ENCODE peak calls at places on chromosomes 13 and 19, in four cellular contexts. Z, G, W and N are unnamed samples.

GRCh38 chr19:32351807-32352630 is 6.6 kb downstream of the ZNF507 start:
- DNase-seq in Z (no peak), W (no peak), G (no peak), N (no peak)

GRCh38 chr19:3528539-3529211 is 10.3 kb upstream of the TEKTIP1 start:
- DNase-seq in Z (no peak), G (no peak), W (no peak), N (no peak)

GRCh38 chr19:11345122-11345752 is 831 bp downstream of the TMEM205 start:
- DNase-seq in Z (no peak), W (no peak), G (no peak), N (peak; percentile 80)

GRCh38 chr19:13012690-13013608 is 17.7 kb downstream of the NFIX start:
- DNase-seq in W (no peak), Z (peak; percentile 80), G (no peak), N (no peak)

GRCh38 chr13:97125810-97126738 is 96.1 kb upstream of the MBNL2 start:
- DNase-seq in G (no peak), Z (no peak), W (no peak), N (no peak)

GRCh38 chr13:32581177-32581786 is 5.0 kb upstream of the PDS5B start:
- DNase-seq in W (no peak), G (peak; percentile 10), Z (no peak), N (no peak)

GRCh38 chr19:58385313-58386165 is 1.5 kb upstream of the RPS5 start:
- DNase-seq in Z (no peak), G (no peak), W (no peak), N (no peak)

GRCh38 chr13:94058821-94059360 is 420.6 kb downstream of the DCT start:
- DNase-seq in Z (no peak), W (no peak), G (no peak), N (no peak)

GRCh38 chr19:51002101-51002532 is 713 bp upstream of the KLK8 start:
- DNase-seq in W (no peak), Z (no peak), G (no peak), N (no peak)

GRCh38 chr13:50699874-50700663 is 143.4 kb downstream of the DLEU7 start:
- DNase-seq in W (no peak), G (no peak), Z (no peak), N (no peak)

GRCh38 chr13:45683701-45684100 is 18.4 kb upstream of the CBY2 start:
- DNase-seq in G (no peak), Z (peak; percentile 9), W (no peak), N (no peak)

GRCh38 chr19:42919757-42920079 is 2.0 kb upstream of the PSG6 start:
- DNase-seq in Z (no peak), W (no peak), G (no peak), N (no peak)

GRCh38 chr13:94435604-94436226 is 43.8 kb downstream of the DCT start:
- DNase-seq in G (peak; percentile 34), Z (peak; percentile 36), W (no peak), N (peak; percentile 50)

GRCh38 chr13:102484329-102484728 is 82.5 kb upstream of the FGF14 start:
- DNase-seq in W (no peak), G (no peak), Z (no peak), N (no peak)

GRCh38 chr13:57128909-57129308 is 11.8 kb upstream of the PRR20A start:
- DNase-seq in G (no peak), W (peak; percentile 15), Z (no peak), N (no peak)

GRCh38 chr13:57123660-57124059 is 17.1 kb upstream of the PRR20A start:
- DNase-seq in Z (no peak), G (no peak), W (no peak), N (no peak)
- TF ChIP-seq JUND in Z (no peak), G (no peak), W (no peak), N (no peak)

GRCh38 chr13:41919741-41920487 is 41.0 kb downstream of the VWA8 start:
- DNase-seq in W (no peak), G (no peak), Z (no peak), N (no peak)

GRCh38 chr13:41915096-41915495 is 45.8 kb downstream of the VWA8 start:
- DNase-seq in G (no peak), W (no peak), Z (no peak), N (no peak)

GRCh38 chr13:41919031-41919740 is 41.7 kb downstream of the VWA8 start:
- DNase-seq in W (no peak), G (no peak), Z (no peak), N (no peak)

GRCh38 chr13:41916173-41916954 is 44.5 kb downstream of the VWA8 start:
- DNase-seq in Z (peak; percentile 18), G (no peak), W (no peak), N (no peak)

GRCh38 chr13:41917641-41918040 is 43.3 kb downstream of the VWA8 start:
- DNase-seq in G (no peak), Z (no peak), W (no peak), N (no peak)
- TF ChIP-seq JUND in G (no peak), Z (no peak), W (no peak), N (no peak)

DNA sequence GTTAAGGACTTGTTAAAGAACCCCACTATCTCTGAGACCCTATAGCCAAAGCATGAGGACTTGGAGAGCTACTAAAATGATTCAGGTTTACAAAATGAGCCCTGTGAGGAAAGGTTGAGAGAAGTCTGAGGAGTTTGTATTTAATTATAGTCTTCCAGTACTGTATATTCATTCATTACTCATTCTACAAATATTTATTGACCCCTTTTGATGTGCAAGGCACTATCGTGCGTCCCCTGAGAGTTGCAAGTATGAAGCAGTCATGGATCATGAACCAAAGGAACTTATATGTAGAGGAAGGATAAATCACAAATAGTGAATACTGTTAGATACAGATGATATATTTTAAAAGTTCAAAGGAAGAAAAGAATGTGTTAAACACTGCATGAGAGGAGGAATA is 84.4 kb downstream of the DNAJC15 start:
- DNase-seq in Z (no peak), G (no peak), W (no peak), N (no peak)
- TF ChIP-seq JUND in Z (no peak), G (no peak), W (no peak), N (no peak)

GRCh38 chr19:28185646-28186045 is 1027.3 kb downstream of the UQCRFS1 start:
- DNase-seq in Z (no peak), W (no peak), G (no peak), N (no peak)

GRCh38 chr19:28184997-28185396 is 1028.0 kb downstream of the UQCRFS1 start:
- DNase-seq in W (no peak), G (no peak), Z (no peak), N (no peak)
- TF ChIP-seq JUND in W (no peak), G (no peak), Z (no peak), N (no peak)

GRCh38 chr19:932647-933552 is 7.1 kb downstream of the ARID3A start:
- DNase-seq in G (no peak), Z (no peak), W (no peak), N (no peak)
- TF ChIP-seq JUND in G (no peak), Z (no peak), W (no peak), N (no peak)

GRCh38 chr13:63044617-63045016 is 1629.0 kb upstream of the PCDH20 start:
- DNase-seq in Z (no peak), G (no peak), W (no peak), N (no peak)
- TF ChIP-seq JUND in Z (no peak), G (no peak), W (no peak), N (no peak)